ENCODE peak calls at places on chromosomes 16 and 17, in four cellular contexts. One of them, this sample, is unnamed.

GRCh38 chr17:70100983-70101382 is 26.0 kb downstream of the KCNJ16 start:
- DNase-seq in stimulated activated CD8-positive, alpha-beta memory T cell treated with anti-CD3 and anti-CD28 coated beads, Interleukin-7, amount 100 ng/mL, for 1 hour: no peak
- DNase-seq in left cardiac atrium: no peak
- DNase-seq in SK-N-DZ: no peak
- DNase-seq in this sample: peak

GRCh38 chr16:66894948-66895696 is 14.8 kb downstream of the PDP2 start:
- DNase-seq in stimulated activated CD8-positive, alpha-beta memory T cell treated with anti-CD3 and anti-CD28 coated beads, Interleukin-7, amount 100 ng/mL, for 1 hour: peak
- DNase-seq in left cardiac atrium: peak
- DNase-seq in SK-N-DZ: peak
- DNase-seq in this sample: peak

GRCh38 chr16:66798162-66798561 is 3.2 kb downstream of the TERB1 start:
- DNase-seq in stimulated activated CD8-positive, alpha-beta memory T cell treated with anti-CD3 and anti-CD28 coated beads, Interleukin-7, amount 100 ng/mL, for 1 hour: no peak
- DNase-seq in left cardiac atrium: no peak
- DNase-seq in SK-N-DZ: no peak
- DNase-seq in this sample: peak

GRCh38 chr16:79644977-79645667 is 44.6 kb upstream of the MAF start:
- DNase-seq in stimulated activated CD8-positive, alpha-beta memory T cell treated with anti-CD3 and anti-CD28 coated beads, Interleukin-7, amount 100 ng/mL, for 1 hour: no peak
- DNase-seq in left cardiac atrium: no peak
- DNase-seq in SK-N-DZ: no peak
- DNase-seq in this sample: no peak

GRCh38 chr17:48054238-48055185 is 6.4 kb downstream of the NFE2L1 start:
- DNase-seq in stimulated activated CD8-positive, alpha-beta memory T cell treated with anti-CD3 and anti-CD28 coated beads, Interleukin-7, amount 100 ng/mL, for 1 hour: no peak
- DNase-seq in left cardiac atrium: peak
- DNase-seq in SK-N-DZ: peak
- DNase-seq in this sample: peak

GRCh38 chr17:56653877-56654276 is 60.4 kb downstream of the NOG start:
- DNase-seq in stimulated activated CD8-positive, alpha-beta memory T cell treated with anti-CD3 and anti-CD28 coated beads, Interleukin-7, amount 100 ng/mL, for 1 hour: peak
- DNase-seq in left cardiac atrium: no peak
- DNase-seq in SK-N-DZ: no peak
- DNase-seq in this sample: peak

GRCh38 chr16:4675864-4676786 is 17.2 kb upstream of the NUDT16L1 start:
- DNase-seq in stimulated activated CD8-positive, alpha-beta memory T cell treated with anti-CD3 and anti-CD28 coated beads, Interleukin-7, amount 100 ng/mL, for 1 hour: no peak
- DNase-seq in left cardiac atrium: no peak
- DNase-seq in SK-N-DZ: no peak
- DNase-seq in this sample: no peak

GRCh38 chr17:20026960-20027359 is 17.8 kb downstream of the SPECC1 start:
- DNase-seq in stimulated activated CD8-positive, alpha-beta memory T cell treated with anti-CD3 and anti-CD28 coated beads, Interleukin-7, amount 100 ng/mL, for 1 hour: no peak
- DNase-seq in left cardiac atrium: no peak
- DNase-seq in SK-N-DZ: no peak
- DNase-seq in this sample: no peak

GRCh38 chr16:86826931-86827330 is 248.6 kb downstream of the FOXL1 start:
- DNase-seq in stimulated activated CD8-positive, alpha-beta memory T cell treated with anti-CD3 and anti-CD28 coated beads, Interleukin-7, amount 100 ng/mL, for 1 hour: no peak
- DNase-seq in left cardiac atrium: no peak
- DNase-seq in SK-N-DZ: no peak
- DNase-seq in this sample: no peak

GRCh38 chr17:59753522-59754467 is 46.3 kb downstream of the VMP1 start:
- DNase-seq in stimulated activated CD8-positive, alpha-beta memory T cell treated with anti-CD3 and anti-CD28 coated beads, Interleukin-7, amount 100 ng/mL, for 1 hour: no peak
- DNase-seq in left cardiac atrium: no peak
- DNase-seq in SK-N-DZ: peak
- DNase-seq in this sample: peak

GRCh38 chr17:40251576-40251975 is 32.5 kb downstream of the WIPF2 start:
- DNase-seq in stimulated activated CD8-positive, alpha-beta memory T cell treated with anti-CD3 and anti-CD28 coated beads, Interleukin-7, amount 100 ng/mL, for 1 hour: no peak
- DNase-seq in left cardiac atrium: no peak
- DNase-seq in SK-N-DZ: no peak
- DNase-seq in this sample: peak

GRCh38 chr17:19346351-19347255 is 15.9 kb downstream of the B9D1 start:
- DNase-seq in stimulated activated CD8-positive, alpha-beta memory T cell treated with anti-CD3 and anti-CD28 coated beads, Interleukin-7, amount 100 ng/mL, for 1 hour: no peak
- DNase-seq in left cardiac atrium: peak
- DNase-seq in SK-N-DZ: peak
- DNase-seq in this sample: peak